ENCODE peak calls at places on chromosomes 4 and X, in six cellular contexts. H, X, G, J, V and B are unnamed samples.

GRCh38 chr4:74148205-74148604 is 9.7 kb upstream of the MTHFD2L start:
- DNase-seq in H (no peak), X (no peak), G (no peak), J (no peak), V (no peak), B (no peak)

GRCh38 chr4:112514449-112515277 is 1.3 kb downstream of the NEUROG2 start:
- DNase-seq in H (no peak), X (no peak), G (no peak), J (no peak), V (no peak), B (no peak)

GRCh38 chr4:7630559-7631287 is 196.0 kb upstream of the PSAPL1 start:
- DNase-seq in H (peak; percentile 21), X (no peak), G (no peak), J (peak; percentile 87), V (no peak), B (peak; percentile 72)

GRCh38 chrX:38627683-38628082 is 66.3 kb downstream of the TSPAN7 start:
- DNase-seq in H (peak; percentile 21), X (no peak), G (no peak), J (no peak), V (no peak), B (no peak)

GRCh38 chr4:985123-985830 is 1.6 kb upstream of the IDUA start:
- DNase-seq in H (no peak), X (peak; percentile 57), G (no peak), J (peak; percentile 65), V (peak; percentile 69), B (peak; percentile 76)

GRCh38 chrX:107718156-107718621 is 57.4 kb downstream of the TSC22D3 start:
- DNase-seq in H (no peak), X (peak; percentile 58), G (peak; percentile 88), J (peak; percentile 68), V (peak; percentile 78), B (peak; percentile 90)

GRCh38 chr4:173333658-173334084 is 487 bp downstream of the HMGB2 start:
- DNase-seq in H (no peak), X (peak; percentile 39), G (peak; percentile 82), J (peak; percentile 59), V (peak; percentile 70), B (no peak)

GRCh38 chrX:119984652-119985051 is 41.1 kb upstream of the NKAP start:
- DNase-seq in H (no peak), X (no peak), G (no peak), J (no peak), V (no peak), B (no peak)

GRCh38 chr4:96260071-96260682 is 420.3 kb downstream of the PDHA2 start:
- DNase-seq in H (no peak), X (no peak), G (no peak), J (no peak), V (peak; percentile 41), B (no peak)

GRCh38 chr4:148649669-148650331 is 207.6 kb upstream of the NR3C2 start:
- DNase-seq in H (no peak), X (no peak), G (no peak), J (no peak), V (no peak), B (no peak)

GRCh38 chrX:38351346-38351745 is 1.1 kb upstream of the OTC start:
- DNase-seq in H (no peak), X (no peak), G (no peak), J (no peak), V (no peak), B (no peak)

GRCh38 chrX:5054852-5055251 is 1173.8 kb downstream of the NLGN4X start:
- DNase-seq in H (no peak), X (no peak), G (no peak), J (no peak), V (no peak), B (no peak)

GRCh38 chr4:81032174-81032551 is 1.7 kb downstream of the BMP3 start:
- DNase-seq in H (no peak), X (no peak), G (no peak), J (no peak), V (no peak), B (no peak)

GRCh38 chrX:70219938-70220764 is 14.3 kb upstream of the AWAT1 start:
- DNase-seq in H (peak; percentile 35), X (no peak), G (no peak), J (peak; percentile 12), V (no peak), B (no peak)

GRCh38 chr4:156968479-156968984 is 3.1 kb downstream of the PDGFC start:
- DNase-seq in H (peak; percentile 62), X (no peak), G (peak; percentile 77), J (peak; percentile 57), V (peak; percentile 69), B (peak; percentile 84)

GRCh38 chr4:162163892-162164759 is at the start of gene FSTL5:
- DNase-seq in H (no peak), X (no peak), G (no peak), J (peak; percentile 5), V (peak; percentile 89), B (peak; percentile 59)

GRCh38 chrX:151973851-151974335 is 583 bp downstream of the GABRE start:
- DNase-seq in H (no peak), X (no peak), G (peak; percentile 64), J (peak; percentile 38), V (peak; percentile 2), B (no peak)

GRCh38 chr4:145824469-145824868 is 114.2 kb downstream of the ZNF827 start:
- DNase-seq in H (no peak), X (no peak), G (no peak), J (no peak), V (no peak), B (no peak)

GRCh38 chr4:147782087-147782781 is 50.3 kb downstream of the ARHGAP10 start:
- DNase-seq in H (no peak), X (no peak), G (no peak), J (no peak), V (no peak), B (no peak)

GRCh38 chr4:63582997-63583396 is 826.3 kb downstream of the TECRL start:
- DNase-seq in H (no peak), X (no peak), G (no peak), J (no peak), V (no peak), B (no peak)

DNA sequence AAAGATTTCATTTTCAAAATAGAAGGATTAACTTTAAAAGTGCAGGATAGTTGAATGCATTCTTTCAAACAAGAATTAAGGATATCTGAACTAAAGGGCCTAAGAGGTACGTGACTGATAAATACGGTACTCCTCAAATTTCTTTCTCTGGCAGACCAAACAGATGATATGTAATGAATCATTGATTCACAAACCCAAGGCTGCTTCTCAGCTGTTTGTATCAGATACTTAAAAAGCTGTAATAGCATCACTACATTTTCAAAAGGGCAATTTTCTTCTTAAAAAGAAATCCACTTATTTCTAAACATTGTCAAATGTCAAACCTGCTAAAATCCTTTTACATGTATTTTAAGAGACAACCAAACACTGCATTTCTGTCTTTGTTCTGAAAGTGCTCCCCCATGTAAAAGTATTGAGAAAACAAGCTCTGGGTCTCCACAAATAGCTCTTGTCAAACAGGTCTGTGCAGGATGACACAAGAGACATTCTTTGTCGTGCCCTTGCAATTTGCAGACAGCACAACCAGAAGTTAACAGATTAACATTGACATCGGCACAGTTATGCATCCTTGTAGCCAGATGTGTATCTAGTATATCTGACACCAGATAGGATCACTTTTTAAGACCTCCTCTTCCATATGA is 82.0 kb downstream of the MANBA start:
- DNase-seq in H (no peak), X (no peak), G (no peak), J (no peak), V (peak; percentile 37), B (no peak)
- H3K4me3 ChIP-seq in H (no peak overlapping the region), X (no peak overlapping the region), G (no peak overlapping the region), J (no peak overlapping the region), V (no peak overlapping the region), B (no peak overlapping the region)

DNA sequence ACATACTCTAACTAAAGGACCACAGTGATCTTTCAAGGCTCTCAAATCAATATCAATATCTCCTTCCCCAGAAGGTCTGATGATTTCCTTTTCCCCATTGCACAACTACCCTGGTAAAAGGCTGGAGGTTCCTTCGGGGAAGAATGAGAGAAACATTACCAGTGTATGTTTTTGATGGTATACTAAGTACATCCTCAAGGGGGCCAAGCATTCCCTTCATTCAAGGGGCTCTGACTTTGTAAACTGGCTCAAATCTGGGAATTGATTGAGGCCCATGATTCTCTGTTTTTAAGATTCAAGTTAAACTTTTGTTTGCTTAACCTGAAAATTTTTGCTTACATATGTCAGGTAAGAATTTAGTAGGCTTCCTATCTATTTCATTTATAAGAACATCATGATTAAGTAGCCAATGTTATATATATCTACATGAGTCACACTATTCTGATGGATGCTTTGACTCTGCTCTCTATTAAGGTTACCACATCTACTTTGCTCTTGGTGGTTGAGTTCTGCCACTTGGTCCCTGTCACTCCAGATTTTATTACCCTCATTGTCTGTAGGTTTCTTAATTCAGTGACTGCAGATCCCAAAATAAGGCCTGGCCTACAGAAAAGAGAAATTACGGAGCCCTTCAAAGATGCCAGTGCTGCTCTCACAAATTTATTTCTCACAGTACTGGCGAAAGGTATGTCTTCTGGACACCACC is 16.4 kb upstream of the GUCY1B1 start:
- DNase-seq in H (no peak), X (no peak), G (no peak), J (no peak), V (no peak), B (no peak)
- H3K4me1 ChIP-seq in H (no peaks in the 10 kb centered on the region), X (no peaks in the 10 kb centered on the region), G (no peaks in the 10 kb centered on the region), J (no peaks in the 10 kb centered on the region), V (peaks cover 19% of the 10 kb centered on the region), B (no peaks in the 10 kb centered on the region)

GRCh38 chrX:115535844-115536243 is 25.1 kb upstream of the PLS3 start:
- DNase-seq in H (no peak), X (no peak), G (no peak), J (no peak), V (no peak), B (no peak)

GRCh38 chrX:115533485-115533884 is 27.5 kb upstream of the PLS3 start:
- DNase-seq in H (no peak), X (no peak), G (no peak), J (no peak), V (no peak), B (no peak)

GRCh38 chrX:115534383-115534782 is 26.6 kb upstream of the PLS3 start:
- DNase-seq in H (no peak), X (no peak), G (no peak), J (no peak), V (no peak), B (no peak)

GRCh38 chrX:115531818-115532403 is 29.1 kb upstream of the PLS3 start:
- DNase-seq in H (no peak), X (no peak), G (no peak), J (no peak), V (no peak), B (no peak)

GRCh38 chrX:115535421-115535820 is 25.6 kb upstream of the PLS3 start:
- DNase-seq in H (no peak), X (no peak), G (no peak), J (no peak), V (no peak), B (no peak)
- H3K4me3 ChIP-seq in H (no peak overlapping the region), X (no peak overlapping the region), G (no peak overlapping the region), J (no peak overlapping the region), V (no peak overlapping the region), B (no peak overlapping the region)

GRCh38 chr4:168651864-168652263 is 155.0 kb downstream of the PALLD start:
- DNase-seq in H (no peak), X (no peak), G (no peak), J (no peak), V (no peak), B (no peak)

GRCh38 chr4:168652818-168653217 is 156.0 kb downstream of the PALLD start:
- DNase-seq in H (no peak), X (no peak), G (no peak), J (no peak), V (no peak), B (no peak)

GRCh38 chr4:168648929-168649328 is 152.1 kb downstream of the PALLD start:
- DNase-seq in H (no peak), X (no peak), G (no peak), J (no peak), V (no peak), B (no peak)

GRCh38 chr4:168648494-168648893 is 151.6 kb downstream of the PALLD start:
- DNase-seq in H (no peak), X (no peak), G (no peak), J (no peak), V (no peak), B (no peak)

GRCh38 chr4:168651374-168651773 is 154.5 kb downstream of the PALLD start:
- DNase-seq in H (no peak), X (no peak), G (no peak), J (no peak), V (no peak), B (no peak)
- H3K4me1 ChIP-seq in H (peaks cover 24% of the 10 kb centered on the region), X (no peaks in the 10 kb centered on the region), G (peaks cover 18% of the 10 kb centered on the region), J (peaks cover 33% of the 10 kb centered on the region), V (peaks cover 14% of the 10 kb centered on the region), B (no peaks in the 10 kb centered on the region)